ENCODE peak calls at places on chromosome 7, in four cellular contexts. E, M, J and B are unnamed samples.

GRCh38 chr7:138890782-138891445 is 90.3 kb downstream of the KIAA1549 start:
- DNase-seq in E (peak; percentile 22), M (peak; percentile 58), J (no peak), B (no peak)

GRCh38 chr7:31788445-31788844 is 101.4 kb downstream of the PPP1R17 start:
- DNase-seq in E (peak; percentile 59), M (peak; percentile 30), J (no peak), B (no peak)

GRCh38 chr7:2542924-2543871 is 12.1 kb downstream of the BRAT1 start:
- DNase-seq in E (no peak), M (no peak), J (no peak), B (no peak)

GRCh38 chr7:122198581-122198980 is 54.5 kb upstream of the AASS start:
- DNase-seq in E (no peak), M (no peak), J (no peak), B (no peak)

GRCh38 chr7:90276033-90276728 is 31.2 kb downstream of the CFAP69 start:
- DNase-seq in E (no peak), M (no peak), J (no peak), B (no peak)

GRCh38 chr7:41956712-41957111 is 253.8 kb upstream of the INHBA start:
- DNase-seq in E (no peak), M (no peak), J (no peak), B (no peak)

GRCh38 chr7:85685901-85686300 is 499.0 kb upstream of the SEMA3D start:
- DNase-seq in E (no peak), M (no peak), J (no peak), B (no peak)

GRCh38 chr7:98800996-98801395 is 68.8 kb downstream of the TMEM130 start:
- DNase-seq in E (no peak), M (no peak), J (no peak), B (no peak)

GRCh38 chr7:28020302-28020940 is 160.2 kb downstream of the JAZF1 start:
- DNase-seq in E (peak; percentile 77), M (peak; percentile 81), J (peak; percentile 67), B (peak; percentile 68)

GRCh38 chr7:977326-978048 is 2.1 kb upstream of the COX19 start:
- DNase-seq in E (peak; percentile 46), M (peak; percentile 34), J (no peak), B (no peak)

GRCh38 chr7:40437498-40437897 is 302.7 kb downstream of the SUGCT start:
- DNase-seq in E (peak; percentile 95), M (peak; percentile 87), J (no peak), B (no peak)

GRCh38 chr7:46282155-46282554 is 361.1 kb upstream of the IGFBP3 start:
- DNase-seq in E (no peak), M (no peak), J (peak; percentile 64), B (no peak)

GRCh38 chr7:116644628-116645027 is 27.4 kb upstream of the MET start:
- DNase-seq in E (no peak), M (no peak), J (no peak), B (no peak)

GRCh38 chr7:45656431-45656830 is 82.3 kb downstream of the ADCY1 start:
- DNase-seq in E (no peak), M (no peak), J (no peak), B (no peak)

GRCh38 chr7:134368851-134369533 is 52.3 kb upstream of the SLC35B4 start:
- DNase-seq in E (peak; percentile 51), M (no peak), J (no peak), B (no peak)

GRCh38 chr7:67589178-67589577 is 592.5 kb downstream of the TYW1 start:
- DNase-seq in E (no peak), M (no peak), J (no peak), B (no peak)

GRCh38 chr7:157445246-157445955 is 108.6 kb downstream of the DNAJB6 start:
- DNase-seq in E (no peak), M (no peak), J (no peak), B (no peak)

GRCh38 chr7:149006345-149006725 is 22.0 kb downstream of the PDIA4 start:
- DNase-seq in E (no peak), M (no peak), J (no peak), B (no peak)

GRCh38 chr7:5139998-5140397 is 50.0 kb upstream of the WIPI2 start:
- DNase-seq in E (peak; percentile 9), M (peak; percentile 5), J (peak; percentile 3), B (no peak)

GRCh38 chr7:17660116-17660515 is 280.2 kb downstream of the SNX13 start:
- DNase-seq in E (peak; percentile 89), M (peak; percentile 85), J (no peak), B (no peak)

GRCh38 chr7:80681272-80681885 is 42.9 kb downstream of the CD36 start:
- DNase-seq in E (peak; percentile 35), M (peak; percentile 56), J (peak; percentile 2), B (no peak)

GRCh38 chr7:74217455-74218342 is 7.9 kb downstream of the LAT2 start:
- DNase-seq in E (peak; percentile 28), M (no peak), J (no peak), B (no peak)

GRCh38 chr7:122651451-122651850 is 47.5 kb downstream of the RNF133 start:
- DNase-seq in E (no peak), M (no peak), J (no peak), B (no peak)

GRCh38 chr7:84674236-84674913 is 479.8 kb upstream of the SEMA3A start:
- DNase-seq in E (no peak), M (no peak), J (no peak), B (no peak)

GRCh38 chr7:16484453-16485158 is 19.1 kb upstream of the SOSTDC1 start:
- DNase-seq in E (peak; percentile 82), M (peak; percentile 26), J (no peak), B (no peak)

GRCh38 chr7:100745184-100745583 is 11.8 kb downstream of the ZAN start:
- DNase-seq in E (peak; percentile 53), M (peak; percentile 71), J (no peak), B (no peak)

GRCh38 chr7:47572101-47572460 is 9.8 kb downstream of the TNS3 start:
- DNase-seq in E (no peak), M (no peak), J (no peak), B (no peak)

GRCh38 chr7:90661290-90662151 is 65.4 kb downstream of the CDK14 start:
- DNase-seq in E (peak; percentile 46), M (no peak), J (no peak), B (no peak)

GRCh38 chr7:69597278-69598076 is 798 bp upstream of the AUTS2 start:
- DNase-seq in E (no peak), M (peak; percentile 21), J (peak; percentile 47), B (no peak)
- H3K18ac ChIP-seq in E (no peak overlapping the region), M (no peak overlapping the region), J (peak overlapping the region; percentile 95), B (no peak overlapping the region)

DNA sequence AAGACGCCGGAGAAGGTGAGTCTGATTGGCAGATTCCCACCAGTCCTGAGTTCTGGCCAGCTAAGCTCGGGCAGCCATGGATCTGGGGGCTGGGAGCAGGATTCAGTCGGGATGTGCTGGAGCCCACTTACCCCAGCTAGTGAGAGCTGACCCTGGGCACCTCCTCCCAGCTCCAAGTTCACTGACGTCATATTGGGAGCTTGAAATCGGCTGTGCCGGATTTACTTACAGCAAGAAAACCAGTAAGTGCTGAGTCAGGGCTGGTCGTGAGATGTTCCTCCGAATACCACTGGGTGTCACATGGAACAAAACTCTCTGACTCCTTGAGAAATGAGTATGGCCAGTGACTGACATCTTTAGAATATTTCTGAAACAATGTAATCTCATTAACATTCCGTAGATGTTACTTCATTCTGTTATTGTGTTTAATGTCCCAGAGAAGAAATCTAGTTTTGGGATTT is 621.2 kb downstream of the SDK1 start:
- DNase-seq in E (peak; percentile 90), M (peak; percentile 97), J (peak; percentile 6), B (peak; percentile 34)
- H3K18ac ChIP-seq in E (no peak overlapping the region), M (peak overlapping the region; percentile 37), J (no peak overlapping the region), B (peak overlapping the region; percentile 35)

GRCh38 chr7:128832880-128833147 is 2.6 kb downstream of the FLNC start:
- DNase-seq in E (no peak), M (no peak), J (no peak), B (no peak)

GRCh38 chr7:128829391-128830166 is 627 bp upstream of the FLNC start:
- DNase-seq in E (peak; percentile 84), M (peak; percentile 80), J (no peak), B (no peak)

GRCh38 chr7:128831994-128832879 is 2.0 kb downstream of the FLNC start:
- DNase-seq in E (peak; percentile 30), M (peak; percentile 67), J (peak; percentile 75), B (peak; percentile 78)

GRCh38 chr7:128831178-128831993 is 1.2 kb downstream of the FLNC start:
- DNase-seq in E (peak; percentile 68), M (peak; percentile 71), J (peak; percentile 72), B (no peak)

GRCh38 chr7:128830231-128831177 is at the start of gene FLNC:
- DNase-seq in E (peak; percentile 71), M (peak; percentile 77), J (no peak), B (peak; percentile 72)
- H3K18ac ChIP-seq in E (peak within 1 kb of the TSS; percentile 59), M (peak within 1 kb of the TSS; percentile 96), J (peak within 1 kb of the TSS; percentile 99), B (peak within 1 kb of the TSS; percentile 96)

DNA sequence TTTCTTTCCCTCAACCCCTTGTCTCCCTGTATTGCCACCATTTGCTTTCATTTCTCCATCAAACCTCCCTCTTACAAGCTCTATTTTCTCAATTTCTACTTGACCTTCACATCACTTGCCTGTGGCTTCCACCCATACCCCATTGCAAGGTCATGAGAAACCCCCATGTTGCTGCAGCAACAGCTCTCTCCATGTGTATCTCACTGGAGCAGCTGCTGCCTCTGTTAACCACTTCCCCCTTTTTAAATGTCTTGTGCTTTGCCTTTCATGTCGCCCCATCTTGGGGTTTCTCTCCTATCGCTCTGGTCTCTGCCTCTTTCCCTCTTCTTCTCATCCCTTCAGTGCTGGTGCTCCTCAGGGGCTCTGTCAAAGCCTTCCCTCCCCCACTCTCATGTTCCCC is 148.8 kb downstream of the CHN2 start:
- DNase-seq in E (no peak), M (no peak), J (no peak), B (no peak)
- H3K18ac ChIP-seq in E (no peak overlapping the region), M (no peak overlapping the region), J (no peak overlapping the region), B (no peak overlapping the region)

GRCh38 chr7:108178393-108178792 is 48.2 kb upstream of the LAMB4 start:
- DNase-seq in E (no peak), M (no peak), J (no peak), B (no peak)

GRCh38 chr7:108181073-108181985 is 51.2 kb upstream of the LAMB4 start:
- DNase-seq in E (peak; percentile 67), M (peak; percentile 63), J (peak; percentile 65), B (peak; percentile 70)
- H3K18ac ChIP-seq in E (no peak overlapping the region), M (no peak overlapping the region), J (no peak overlapping the region), B (no peak overlapping the region)

GRCh38 chr7:151409555-151410404 is at the start of gene WDR86:
- DNase-seq in E (no peak), M (no peak), J (peak; percentile 58), B (peak; percentile 83)
- H3K18ac ChIP-seq in E (no peak within 1 kb of the TSS), M (peak within 1 kb of the TSS; percentile 6), J (peak within 1 kb of the TSS; percentile 99), B (peak within 1 kb of the TSS; percentile 78)